ENCODE peak calls at places on chromosomes 16 and 17, in six cellular contexts. C, V, S, I, F and Z are unnamed samples.

GRCh38 chr16:22642689-22643088 is 132.0 kb downstream of the NPIPB5 start:
- DNase-seq in C (no peak), V (no peak), S (no peak), I (no peak), F (no peak), Z (no peak)

GRCh38 chr16:53770641-53771040 is 66.7 kb downstream of the FTO start:
- DNase-seq in C (no peak), V (no peak), S (no peak), I (no peak), F (no peak), Z (no peak)

GRCh38 chr17:48314716-48315115 is 115.3 kb downstream of the SKAP1 start:
- DNase-seq in C (no peak), V (no peak), S (no peak), I (no peak), F (no peak), Z (no peak)

GRCh38 chr16:13463619-13464018 is 456.3 kb upstream of the ERCC4 start:
- DNase-seq in C (no peak), V (no peak), S (no peak), I (no peak), F (no peak), Z (no peak)

GRCh38 chr17:74268052-74268451 is 6.0 kb upstream of the DNAI2 start:
- DNase-seq in C (no peak), V (no peak), S (no peak), I (no peak), F (no peak), Z (no peak)

GRCh38 chr17:62701706-62702085 is 74.2 kb downstream of the MRC2 start:
- DNase-seq in C (no peak), V (no peak), S (no peak), I (peak), F (no peak), Z (no peak)

GRCh38 chr16:48899500-48899899 is 289.5 kb upstream of the N4BP1 start:
- DNase-seq in C (no peak), V (no peak), S (no peak), I (no peak), F (no peak), Z (no peak)

GRCh38 chr16:54928016-54928356 is 2.7 kb upstream of the IRX5 start:
- DNase-seq in C (peak), V (no peak), S (peak), I (no peak), F (peak), Z (no peak)

GRCh38 chr16:89002851-89003830 is 26.1 kb upstream of the CBFA2T3 start:
- DNase-seq in C (no peak), V (no peak), S (no peak), I (peak), F (no peak), Z (no peak)

GRCh38 chr16:28316056-28316455 is 23.7 kb downstream of the SBK1 start:
- DNase-seq in C (no peak), V (no peak), S (no peak), I (no peak), F (no peak), Z (no peak)

GRCh38 chr16:55487048-55487803 is 8.2 kb downstream of the MMP2 start:
- DNase-seq in C (no peak), V (no peak), S (no peak), I (no peak), F (no peak), Z (peak)

GRCh38 chr16:80825365-80825758 is 21.0 kb upstream of the CDYL2 start:
- DNase-seq in C (no peak), V (no peak), S (no peak), I (no peak), F (no peak), Z (no peak)

GRCh38 chr16:8026450-8026849 is 563.9 kb downstream of the TMEM114 start:
- DNase-seq in C (no peak), V (no peak), S (peak), I (no peak), F (no peak), Z (no peak)

GRCh38 chr16:57192720-57193486 is 6.8 kb downstream of the RSPRY1 start:
- DNase-seq in C (no peak), V (no peak), S (no peak), I (no peak), F (peak), Z (no peak)

GRCh38 chr17:5793899-5794298 is 209.6 kb upstream of the NLRP1 start:
- DNase-seq in C (no peak), V (no peak), S (peak), I (no peak), F (peak), Z (no peak)

GRCh38 chr16:27220527-27220926 is 17.2 kb downstream of the KDM8 start:
- DNase-seq in C (no peak), V (no peak), S (no peak), I (no peak), F (no peak), Z (no peak)

GRCh38 chr17:14864127-14864526 is 401.0 kb downstream of the PMP22 start:
- DNase-seq in C (no peak), V (no peak), S (no peak), I (no peak), F (no peak), Z (no peak)

GRCh38 chr16:47317465-47318240 is 143.2 kb downstream of the ITFG1 start:
- DNase-seq in C (no peak), V (no peak), S (no peak), I (no peak), F (no peak), Z (no peak)

GRCh38 chr17:30565073-30565935 is 88.1 kb downstream of the GOSR1 start:
- DNase-seq in C (no peak), V (no peak), S (no peak), I (no peak), F (peak), Z (no peak)
- TF ChIP-seq CTCF in C (no peak), V (no peak), S (no peak), I (no peak), F (no peak), Z (no peak)

GRCh38 chr17:17782425-17783120 is 54.2 kb downstream of the SREBF1 start:
- DNase-seq in C (no peak), V (no peak), S (peak), I (peak), F (no peak), Z (no peak)

GRCh38 chr17:17783825-17784598 is 52.8 kb downstream of the SREBF1 start:
- DNase-seq in C (no peak), V (peak), S (peak), I (peak), F (no peak), Z (peak)

GRCh38 chr17:17783121-17783824 is 53.5 kb downstream of the SREBF1 start:
- DNase-seq in C (no peak), V (peak), S (peak), I (peak), F (peak), Z (no peak)

GRCh38 chr17:17785407-17785806 is 51.4 kb downstream of the SREBF1 start:
- DNase-seq in C (no peak), V (no peak), S (no peak), I (peak), F (no peak), Z (no peak)

GRCh38 chr17:17784599-17785264 is 52.1 kb downstream of the SREBF1 start:
- DNase-seq in C (no peak), V (no peak), S (no peak), I (peak), F (no peak), Z (no peak)
- TF ChIP-seq CTCF in C (no peak), V (no peak), S (peak), I (no peak), F (peak), Z (no peak)

DNA sequence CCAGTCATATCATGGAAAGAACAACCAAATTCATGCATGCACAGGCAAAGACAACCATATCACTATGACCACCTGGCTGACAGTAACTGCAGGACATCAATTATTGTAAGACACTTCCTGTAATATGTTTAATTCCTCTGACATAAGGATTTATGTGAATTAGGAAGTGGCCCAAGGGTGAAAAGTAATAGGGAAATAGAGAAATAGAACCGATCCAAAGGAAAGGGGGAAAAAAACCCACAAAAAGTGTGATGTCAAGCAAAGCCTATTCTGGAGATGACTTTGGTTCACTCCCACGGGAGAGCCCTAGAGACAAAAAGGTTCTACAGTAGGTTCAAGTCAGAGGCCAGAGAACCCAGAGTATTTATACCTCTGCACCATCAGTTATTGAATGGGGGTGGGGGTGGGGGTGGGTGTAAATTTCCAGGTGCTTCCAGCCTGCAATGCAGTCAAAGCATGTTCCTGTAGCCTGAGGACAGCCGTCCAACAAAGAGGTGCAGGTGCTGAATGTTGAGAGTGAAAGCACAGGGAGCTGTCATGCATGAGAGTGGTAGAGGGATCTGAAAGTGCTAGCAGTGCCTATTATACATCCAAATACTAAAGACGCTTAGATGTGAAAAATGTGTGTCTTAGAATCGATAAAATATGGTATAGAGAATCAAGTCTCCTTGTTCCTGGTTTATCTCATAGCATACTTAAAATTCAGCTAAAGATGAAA is 95.6 kb upstream of the HLF start:
- DNase-seq in C (no peak), V (no peak), S (no peak), I (no peak), F (no peak), Z (no peak)
- TF ChIP-seq CTCF in C (no peak), V (no peak), S (no peak), I (no peak), F (no peak), Z (no peak)

GRCh38 chr16:79770244-79771064 is 169.9 kb upstream of the MAF start:
- DNase-seq in C (peak), V (peak), S (peak), I (peak), F (peak), Z (peak)
- TF ChIP-seq CTCF in C (no peak), V (no peak), S (no peak), I (no peak), F (no peak), Z (no peak)

DNA sequence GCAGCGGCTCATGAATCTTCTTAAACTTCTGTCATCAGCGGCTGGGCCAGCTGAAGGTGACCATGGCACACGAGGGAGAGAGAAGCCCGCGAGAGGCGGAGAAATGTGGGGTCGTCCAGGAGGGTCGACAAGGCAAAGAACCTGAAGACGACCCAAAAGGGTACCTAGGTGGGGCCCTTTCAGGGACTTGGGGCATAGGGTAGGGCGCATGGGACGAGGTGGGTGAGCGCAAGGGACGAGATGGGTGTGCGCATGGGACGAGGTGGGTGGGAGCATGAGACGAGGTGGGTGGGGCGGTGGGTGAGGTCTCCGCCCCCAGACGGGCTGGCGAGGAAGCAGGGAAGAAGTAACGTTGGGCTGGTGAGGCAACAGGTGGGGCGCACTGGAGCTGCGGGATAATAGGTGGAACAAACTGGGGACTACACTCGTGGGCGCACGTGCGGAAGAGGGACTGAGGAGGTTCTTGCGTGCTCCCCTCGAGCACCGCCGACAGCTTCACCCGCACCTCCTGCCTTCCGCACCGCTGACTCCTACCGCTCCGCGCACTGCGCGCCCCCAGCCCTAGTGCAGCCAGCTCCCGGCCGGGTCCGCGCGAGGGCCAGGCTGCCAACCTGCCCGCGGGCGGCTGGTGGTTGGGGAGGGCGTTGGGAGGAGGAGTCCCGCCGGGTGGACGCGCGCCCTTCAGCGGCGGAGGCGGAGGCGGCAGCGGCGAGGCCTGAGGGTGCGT is 23.2 kb upstream of the CRYM start:
- DNase-seq in C (peak), V (peak), S (peak), I (peak), F (peak), Z (no peak)
- TF ChIP-seq CTCF in C (no peak), V (no peak), S (peak), I (no peak), F (no peak), Z (peak)

GRCh38 chr16:31472559-31473203 is 729 bp downstream of the TGFB1I1 start:
- DNase-seq in C (no peak), V (peak), S (peak), I (peak), F (peak), Z (peak)
- TF ChIP-seq CTCF in C (no peak), V (peak), S (peak), I (no peak), F (peak), Z (peak)

GRCh38 chr17:80443498-80443897 is 28.5 kb downstream of the ENDOV start:
- DNase-seq in C (no peak), V (no peak), S (no peak), I (peak), F (no peak), Z (no peak)
- TF ChIP-seq CTCF in C (no peak), V (no peak), S (no peak), I (no peak), F (no peak), Z (no peak)

DNA sequence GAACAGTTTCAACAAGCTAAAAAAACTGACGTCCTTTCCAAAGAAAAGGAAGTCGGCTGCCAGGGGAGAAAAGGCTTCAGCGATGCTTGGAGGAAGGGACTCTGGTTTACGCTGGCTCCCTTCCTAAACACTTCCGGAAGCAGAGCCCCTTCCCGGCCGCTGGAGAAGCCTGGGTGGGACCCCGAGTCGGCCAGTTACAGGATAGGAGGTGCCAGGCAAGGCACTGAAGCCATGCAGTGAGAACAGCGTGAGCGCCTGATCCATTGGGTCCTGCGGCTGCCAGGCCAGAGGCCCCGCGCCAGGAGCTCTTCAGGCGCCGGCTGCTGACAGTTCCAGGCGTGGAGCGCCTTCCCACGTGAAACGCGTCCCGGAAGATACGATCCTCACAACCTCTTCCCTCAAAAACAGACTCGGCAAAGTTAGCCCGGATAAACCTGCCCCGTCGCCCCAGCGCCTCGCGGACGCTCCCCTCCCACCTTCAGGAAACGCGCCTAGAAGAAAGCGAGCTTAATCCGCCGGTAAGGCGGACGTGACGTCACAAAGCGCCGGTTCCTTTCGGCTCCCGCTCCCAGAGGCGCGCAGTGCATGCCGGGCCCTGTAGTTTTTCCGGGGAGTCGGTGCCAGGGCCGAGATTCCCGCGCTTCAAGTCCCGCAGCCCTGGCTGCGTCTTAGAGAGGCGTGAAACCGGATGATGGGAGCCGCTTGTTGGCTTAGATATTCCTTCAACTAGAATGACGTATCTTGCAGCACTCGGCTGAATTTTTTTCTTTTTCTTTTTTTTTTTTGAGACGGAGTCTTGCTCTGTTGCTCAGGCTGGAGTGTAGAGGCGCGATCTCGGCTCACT is at the start of gene ADAT1:
- DNase-seq in C (peak), V (peak), S (peak), I (peak), F (peak), Z (peak)
- TF ChIP-seq CTCF in C (no peak), V (no peak), S (no peak), I (no peak), F (no peak), Z (no peak)